ENCODE peak calls at places on chromosome 2, in five cellular contexts. M, A, X, N and Q are unnamed samples. For H3K27me3, the result is how much of the 10 kb centered on the place peaks cover.

GRCh38 chr2:119434664-119435063 is 3.0 kb downstream of the TMEM37 start:
- DNase-seq in X (no peak), A (no peak), M (no peak), N (no peak), Q (no peak)

GRCh38 chr2:173550143-173550542 is 195.5 kb downstream of the CDCA7 start:
- DNase-seq in N (no peak), A (no peak), X (no peak), M (no peak), Q (no peak)

GRCh38 chr2:113273031-113273551 is 5.6 kb downstream of the PAX8 start:
- DNase-seq in A (no peak), X (peak), N (no peak), M (no peak), Q (no peak)

GRCh38 chr2:6214471-6214870 is 522.3 kb downstream of the SOX11 start:
- DNase-seq in X (peak), N (no peak), A (no peak), M (no peak), Q (no peak)

GRCh38 chr2:51103205-51103604 is 71.3 kb upstream of the NRXN1 start:
- DNase-seq in M (no peak), N (no peak), A (peak), X (no peak), Q (no peak)

GRCh38 chr2:193141-193552 is 70.7 kb downstream of the SH3YL1 start:
- DNase-seq in M (no peak), N (no peak), A (no peak), X (no peak), Q (no peak)

GRCh38 chr2:88753833-88754584 is 62.5 kb downstream of the RPIA start:
- DNase-seq in A (no peak), N (no peak), X (peak), M (no peak), Q (no peak)

GRCh38 chr2:25825238-25825637 is 53.0 kb downstream of the ASXL2 start:
- DNase-seq in N (no peak), A (no peak), X (no peak), M (no peak), Q (no peak)

DNA sequence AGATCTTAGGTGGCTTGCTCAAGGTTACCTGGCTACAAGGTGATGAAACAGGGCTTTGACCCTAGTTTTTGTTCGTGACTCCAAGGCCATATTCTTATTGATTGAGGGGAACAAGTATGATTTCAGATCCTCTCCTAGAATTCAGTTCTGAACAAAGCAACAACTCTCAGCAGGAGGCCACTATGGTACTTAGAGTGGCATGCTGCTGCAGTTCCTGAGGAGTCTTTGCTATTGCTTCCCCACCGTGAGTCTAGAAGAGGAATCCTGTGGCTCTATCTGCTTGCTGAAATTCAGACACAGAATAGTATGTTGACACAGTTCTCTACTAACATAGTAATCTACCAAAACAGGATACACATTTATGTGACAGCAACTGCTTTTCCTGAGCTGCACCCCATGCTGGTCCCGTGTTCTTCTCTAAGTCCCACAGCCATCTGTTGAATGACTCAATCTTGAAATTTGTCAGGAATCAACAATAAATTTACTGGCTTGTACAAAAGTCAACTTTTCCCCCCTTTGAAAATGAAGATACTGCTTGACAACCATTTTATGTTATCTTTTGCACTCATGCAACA is 4.1 kb downstream of the TGFBRAP1 start:
- DNase-seq in X (no peak), A (no peak), M (no peak), N (no peak), Q (no peak)
- H3K4me3 ChIP-seq in X (no peak), A (no peak), M (no peak), N (no peak), Q (no peak)

GRCh38 chr2:219513787-219514186 is 495 bp upstream of the ASIC4 start:
- DNase-seq in A (no peak), N (no peak), M (no peak), X (no peak), Q (no peak)
- H3K27me3 ChIP-seq in A (under half), N (under half), M (under half), X (half or more), Q (under half)

DNA sequence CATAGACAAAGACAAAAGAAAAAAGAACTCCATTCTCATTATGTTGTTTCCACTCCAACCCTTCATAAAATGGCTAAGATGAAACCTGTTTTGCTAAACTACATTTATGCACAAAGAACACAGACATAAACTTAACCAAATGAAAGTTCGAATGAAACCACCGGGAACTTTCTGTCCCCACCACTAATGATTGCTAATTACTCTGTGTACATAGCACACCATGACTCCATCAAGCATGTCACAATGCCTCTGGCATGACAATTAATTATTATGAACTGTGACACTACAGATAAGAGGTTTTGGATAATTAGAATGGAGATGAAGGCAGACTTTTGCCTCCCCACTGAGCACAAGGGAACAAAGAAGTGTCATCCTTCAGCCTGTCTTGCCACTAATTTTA is 1.5 kb downstream of the DAPL1 start:
- DNase-seq in X (no peak), M (no peak), A (no peak), N (peak), Q (no peak)
- H3K4me3 ChIP-seq in X (no peak), M (no peak), A (no peak), N (no peak), Q (no peak)

DNA sequence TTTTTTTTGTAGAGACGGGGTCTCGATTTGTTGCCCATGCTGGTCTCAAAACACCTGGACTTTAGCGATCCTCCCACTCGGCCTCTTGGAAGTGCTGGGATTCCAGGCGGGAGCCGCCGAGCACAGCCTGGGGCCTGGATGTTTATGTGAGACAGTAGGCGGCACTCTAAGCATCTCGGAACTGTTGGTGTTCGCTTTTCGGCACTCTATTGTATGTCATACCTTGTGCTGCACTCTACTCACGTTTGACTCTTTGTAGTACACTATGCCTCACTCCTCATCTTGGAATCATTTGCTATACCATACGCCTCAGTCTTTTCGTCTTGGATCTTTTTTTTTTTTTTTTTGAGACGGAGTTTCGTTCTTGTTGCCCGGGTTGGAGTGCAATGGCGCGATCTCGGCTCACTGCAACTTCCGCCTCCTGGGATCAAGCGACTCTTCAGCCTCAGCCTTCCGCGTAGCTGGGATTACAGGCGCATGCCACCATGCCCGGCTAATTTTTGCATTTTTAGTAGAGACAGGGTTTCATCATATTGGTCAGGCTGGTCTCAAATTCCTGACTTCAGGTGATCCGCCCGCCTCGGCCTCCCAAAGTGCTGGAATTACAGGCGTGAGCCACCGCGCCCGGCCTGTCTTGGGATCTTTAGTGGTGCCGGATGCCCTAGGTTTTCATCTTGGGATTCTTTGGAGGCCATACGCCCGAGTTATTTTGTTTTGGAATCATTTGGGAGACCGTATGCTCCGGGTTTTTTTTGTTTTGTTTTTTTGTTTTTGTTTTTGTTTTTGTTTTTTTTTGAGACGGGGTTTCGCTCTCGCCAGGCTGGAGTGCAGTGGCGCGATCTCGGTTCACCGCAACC is 24.2 kb upstream of the ZDBF2 start:
- DNase-seq in A (no peak), N (peak), M (no peak), X (no peak), Q (no peak)
- H3K27me3 ChIP-seq in A (under half), N (under half), M (half or more), X (under half), Q (under half)

GRCh38 chr2:64860936-64861335 is 128.3 kb upstream of the SLC1A4 start:
- DNase-seq in N (no peak), X (no peak), A (no peak), M (no peak), Q (peak)

GRCh38 chr2:64862001-64862397 is 127.2 kb upstream of the SLC1A4 start:
- DNase-seq in M (no peak), X (no peak), A (no peak), N (no peak), Q (peak)

GRCh38 chr2:64859208-64860161 is 129.7 kb upstream of the SLC1A4 start:
- DNase-seq in N (peak), A (peak), M (peak), X (peak), Q (peak)

GRCh38 chr2:64861338-64862000 is 127.7 kb upstream of the SLC1A4 start:
- DNase-seq in M (no peak), X (no peak), N (no peak), A (no peak), Q (peak)

GRCh38 chr2:64860321-64860751 is 128.9 kb upstream of the SLC1A4 start:
- DNase-seq in M (no peak), A (no peak), X (no peak), N (no peak), Q (peak)
- H3K4me3 ChIP-seq in M (peak), A (peak), X (no peak), N (no peak), Q (peak)

DNA sequence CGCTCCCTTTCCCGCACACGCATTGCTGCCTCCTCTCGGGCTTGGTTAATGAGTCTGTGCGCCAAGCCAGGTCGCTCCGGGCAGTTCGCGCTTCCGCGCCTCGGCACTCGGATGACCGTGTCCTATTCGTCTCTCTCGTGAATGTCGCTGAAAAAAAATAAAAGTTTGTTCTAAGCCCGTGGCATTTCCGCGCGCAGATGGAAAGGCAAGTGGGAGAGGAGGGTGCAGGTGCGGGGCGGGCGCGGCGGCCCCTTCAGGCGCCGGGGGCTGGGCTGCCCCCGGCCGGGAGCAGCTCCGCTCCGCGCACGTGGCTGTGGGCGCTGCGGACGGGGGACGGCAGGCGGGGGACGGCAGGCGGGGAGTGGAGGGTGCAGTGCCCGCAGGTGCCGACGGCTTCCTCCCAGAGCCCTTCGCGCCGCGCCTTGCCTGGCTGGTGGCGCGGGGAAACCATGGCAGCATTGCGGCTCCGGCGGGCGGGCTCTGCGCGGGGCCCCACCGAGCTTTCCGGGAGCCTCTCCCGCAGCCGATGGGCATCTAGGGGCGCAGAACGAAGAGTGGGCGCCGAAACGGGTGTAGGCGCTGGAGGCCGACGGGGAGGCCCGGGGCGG is 159.6 kb upstream of the SIX2 start:
- DNase-seq in X (peak), N (no peak), M (no peak), A (no peak), Q (no peak)
- H3K27me3 ChIP-seq in X (under half), N (under half), M (under half), A (under half), Q (under half)